ENCODE peak calls at places on chromosome 11, in five cellular contexts. G is stomach, E is lower lobe of right lung, R is SJSA1, U is adrenal gland. L is an unnamed sample.

GRCh38 chr11:130888790-130889189 is 27.5 kb downstream of the SNX19 start:
- DNase-seq in E (no peak), U (no peak), R (no peak), G (no peak), L (no peak)

GRCh38 chr11:126512251-126512650 is 156.8 kb downstream of the ST3GAL4 start:
- DNase-seq in E (no peak), G (no peak), U (no peak), R (no peak), L (no peak)

GRCh38 chr11:71086687-71087258 is 165.6 kb downstream of the SHANK2 start:
- DNase-seq in E (no peak), R (no peak), G (no peak), U (peak), L (peak)

GRCh38 chr11:126971305-126971704 is 29.3 kb downstream of the KIRREL3 start:
- DNase-seq in G (no peak), E (no peak), U (no peak), R (no peak), L (no peak)

GRCh38 chr11:4636136-4636535 is 1.1 kb upstream of the OR51D1 start:
- DNase-seq in U (no peak), G (no peak), E (no peak), R (no peak), L (no peak)

GRCh38 chr11:72395993-72396392 is 38.3 kb downstream of the CLPB start:
- DNase-seq in R (no peak), G (no peak), U (no peak), E (no peak), L (no peak)

GRCh38 chr11:132844956-132845355 is 687.3 kb downstream of the OPCML start:
- DNase-seq in E (no peak), G (no peak), R (no peak), U (no peak), L (no peak)

GRCh38 chr11:86069408-86070086 is 663 bp upstream of the PICALM start:
- DNase-seq in U (peak), R (peak), G (no peak), E (no peak), L (peak)

GRCh38 chr11:45651841-45652745 is 13.3 kb downstream of the CHST1 start:
- DNase-seq in E (no peak), U (no peak), G (no peak), R (peak), L (no peak)

GRCh38 chr11:70343631-70344030 is 54.7 kb upstream of the CTTN start:
- DNase-seq in E (no peak), G (no peak), U (no peak), R (no peak), L (no peak)

GRCh38 chr11:3058753-3059664 is 1.8 kb upstream of the CARS1 start:
- DNase-seq in R (peak), U (no peak), E (peak), G (no peak), L (no peak)

GRCh38 chr11:124745835-124746620 is 6.0 kb downstream of the VSIG2 start:
- DNase-seq in R (no peak), G (no peak), E (no peak), U (no peak), L (no peak)

GRCh38 chr11:129702410-129703390 is 112.9 kb upstream of the TMEM45B start:
- DNase-seq in R (no peak), E (no peak), G (no peak), U (no peak), L (no peak)

GRCh38 chr11:88433546-88434230 is 96.2 kb upstream of the CTSC start:
- DNase-seq in G (no peak), R (no peak), E (no peak), U (no peak), L (no peak)

GRCh38 chr11:95520765-95521542 is 268.6 kb downstream of the FAM76B start:
- DNase-seq in G (no peak), R (no peak), U (peak), E (no peak), L (peak)

GRCh38 chr11:44746894-44747293 is 20.1 kb downstream of the TSPAN18 start:
- DNase-seq in E (no peak), R (no peak), G (no peak), U (peak), L (no peak)

GRCh38 chr11:47595029-47595428 is 818 bp upstream of the C1QTNF4 start:
- DNase-seq in U (no peak), E (no peak), G (no peak), R (no peak), L (no peak)

GRCh38 chr11:31887180-31887579 is 76.1 kb upstream of the PAX6 start:
- DNase-seq in U (no peak), G (no peak), E (no peak), R (no peak), L (no peak)

GRCh38 chr11:44857490-44857889 is 93.2 kb downstream of the TP53I11 start:
- DNase-seq in G (no peak), E (no peak), R (no peak), U (no peak), L (no peak)

GRCh38 chr11:47257518-47258316 is at the start of gene NR1H3:
- DNase-seq in E (peak), U (peak), G (peak), R (peak), L (peak)

GRCh38 chr11:6410695-6411430 is 8.0 kb downstream of the APBB1 start:
- DNase-seq in R (no peak), E (no peak), U (no peak), G (no peak), L (no peak)

GRCh38 chr11:27291302-27291889 is 71.6 kb downstream of the CCDC34 start:
- DNase-seq in R (no peak), G (peak), E (no peak), U (no peak), L (no peak)

GRCh38 chr11:135033545-135033944 is 621.5 kb upstream of the B3GAT1 start:
- DNase-seq in G (no peak), E (no peak), R (no peak), U (no peak), L (peak)

GRCh38 chr11:13955971-13956421 is 6.5 kb upstream of the SPON1 start:
- DNase-seq in E (peak), U (peak), R (peak), G (peak), L (peak)

GRCh38 chr11:2702771-2703486 is 3.1 kb upstream of the KCNQ1OT1 start:
- DNase-seq in E (peak), R (no peak), U (no peak), G (no peak), L (no peak)

GRCh38 chr11:63670738-63671321 is 346 bp downstream of the ATL3 start:
- DNase-seq in R (peak), G (peak), U (peak), E (peak), L (peak)

GRCh38 chr11:27812341-27812740 is 112.1 kb upstream of the BDNF start:
- DNase-seq in U (no peak), E (no peak), G (no peak), R (no peak), L (no peak)

GRCh38 chr11:17371614-17372013 is 16.8 kb downstream of the KCNJ11 start:
- DNase-seq in U (no peak), G (no peak), E (no peak), R (no peak), L (no peak)

GRCh38 chr11:133821776-133822175 is 23.5 kb downstream of the SPATA19 start:
- DNase-seq in E (no peak), U (peak), G (peak), R (no peak), L (peak)

GRCh38 chr11:6298605-6299004 is 21.7 kb downstream of the CAVIN3 start:
- DNase-seq in E (no peak), G (peak), U (peak), R (peak), L (peak)

GRCh38 chr11:17512101-17512500 is 32.1 kb downstream of the USH1C start:
- DNase-seq in E (no peak), G (no peak), R (no peak), U (no peak), L (no peak)

GRCh38 chr11:120331301-120331966 is 4.8 kb upstream of the ARHGEF12 start:
- DNase-seq in R (no peak), U (no peak), E (no peak), G (peak), L (no peak)

GRCh38 chr11:2178906-2179494 is 7.4 kb upstream of the TH start:
- DNase-seq in E (no peak), G (no peak), R (peak), U (no peak), L (no peak)

GRCh38 chr11:128472128-128473110 is 114.9 kb downstream of the ETS1 start:
- DNase-seq in G (no peak), E (no peak), R (no peak), U (no peak), L (no peak)

GRCh38 chr11:19679952-19680823 is 32.4 kb upstream of the NAV2 start:
- DNase-seq in G (peak), U (peak), R (peak), E (peak), L (peak)

GRCh38 chr11:65559535-65559934 is 1.4 kb upstream of the LTBP3 start:
- DNase-seq in G (no peak), E (no peak), R (no peak), U (no peak), L (no peak)

GRCh38 chr11:65558785-65559509 is 788 bp upstream of the LTBP3 start:
- DNase-seq in R (no peak), E (peak), G (peak), U (peak), L (no peak)

GRCh38 chr11:65556470-65557279 is 1.5 kb downstream of the LTBP3 start:
- DNase-seq in R (no peak), U (no peak), E (no peak), G (no peak), L (no peak)

GRCh38 chr11:65557280-65558001 is 718 bp downstream of the LTBP3 start:
- DNase-seq in R (no peak), G (no peak), E (no peak), U (no peak), L (no peak)

DNA sequence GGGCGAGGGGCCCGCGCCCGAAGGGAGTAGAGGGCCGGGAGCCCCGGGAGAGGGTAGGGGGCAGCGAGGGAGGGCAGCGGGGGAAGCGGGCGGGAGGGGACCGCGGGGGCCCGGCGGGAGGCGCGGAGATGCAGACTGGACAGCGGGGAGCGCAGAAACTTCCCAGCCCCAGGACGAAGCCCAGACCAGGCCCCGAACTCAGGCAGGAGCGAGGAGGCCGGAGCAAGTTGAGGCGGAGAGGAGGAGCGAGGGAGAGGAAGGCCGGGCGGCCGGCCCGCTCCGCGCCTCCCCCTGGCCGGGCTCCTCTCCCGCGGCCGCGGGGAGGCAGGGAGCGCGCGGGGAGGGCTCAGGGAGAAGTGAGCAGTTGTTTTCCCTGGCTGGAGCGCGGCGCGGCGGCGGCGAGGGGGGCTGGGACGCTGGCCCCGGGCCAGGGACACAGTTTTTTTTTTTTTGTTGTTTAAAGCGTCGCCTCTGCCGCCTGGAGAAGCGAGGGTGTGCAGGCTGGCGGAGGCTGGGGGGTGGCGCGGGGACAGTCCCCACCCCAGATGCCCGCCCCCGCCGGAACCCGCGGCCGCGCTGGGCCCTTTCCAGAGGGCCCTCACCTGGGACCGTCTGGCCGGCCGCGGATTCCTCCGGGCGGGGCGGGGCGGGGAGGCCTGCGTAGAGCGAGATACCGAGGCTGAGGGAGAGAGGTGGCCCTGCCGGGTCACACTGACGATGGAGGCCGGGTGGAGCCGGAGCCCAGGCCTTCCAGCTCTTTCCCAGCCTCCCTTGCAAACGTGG is at the start of gene LTBP3:
- DNase-seq in E (peak), G (peak), R (peak), U (peak), L (peak)
- H3K27ac ChIP-seq in E (peak), G (peak), R (peak), U (peak), L (peak)

DNA sequence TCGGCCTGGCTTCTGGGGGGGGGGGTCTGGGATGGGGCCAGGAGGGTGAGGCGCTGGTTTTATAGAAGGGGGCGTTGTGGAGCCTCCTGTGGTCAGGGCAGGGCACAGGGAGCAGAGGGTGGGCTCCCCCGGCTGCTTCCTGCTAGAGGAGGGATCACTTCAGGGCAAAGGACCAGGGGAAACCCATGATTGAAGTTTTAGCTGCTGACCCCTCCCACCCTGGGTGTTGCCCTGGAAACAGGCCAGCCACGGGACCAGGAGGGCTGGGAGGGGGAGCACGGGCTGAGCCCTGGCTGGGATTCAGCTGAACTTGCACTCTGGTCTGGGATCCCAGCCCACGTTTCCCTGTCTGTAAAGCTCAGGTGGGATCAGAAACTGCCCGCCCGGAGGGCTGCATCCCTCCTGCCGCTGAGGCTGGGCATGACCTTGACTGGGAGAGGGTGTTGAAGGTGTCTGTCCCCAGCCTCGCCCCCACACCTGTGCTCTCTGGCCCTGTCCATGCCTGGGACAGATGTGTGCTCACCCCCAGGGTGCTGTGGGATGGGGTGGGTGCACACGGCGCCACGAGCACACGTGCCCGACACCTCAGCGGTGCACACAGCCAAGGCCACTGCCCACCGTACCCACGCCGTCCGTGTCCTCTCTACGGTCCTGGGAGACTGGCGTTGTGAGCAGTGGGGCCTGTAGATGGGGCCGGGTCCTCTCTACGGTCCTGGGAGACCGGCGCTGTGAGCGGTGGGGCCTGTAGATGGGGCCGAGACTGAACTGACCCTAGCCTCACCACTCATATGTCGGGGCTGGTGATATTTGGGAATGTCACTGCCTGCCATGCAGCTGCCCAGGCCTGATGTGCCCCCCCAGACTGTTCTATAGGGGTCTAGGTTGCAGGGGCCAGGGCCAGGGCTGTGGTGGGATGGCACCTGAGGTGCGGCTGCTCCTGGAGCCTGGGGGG is 2.3 kb downstream of the TSPAN4 start:
- DNase-seq in E (peak), R (peak), G (peak), U (peak), L (peak)
- H3K4me3 ChIP-seq in E (peak), R (peak), G (peak), U (peak), L (peak)

GRCh38 chr11:12435264-12435663 is 57.9 kb downstream of the PARVA start:
- DNase-seq in G (no peak), R (no peak), E (no peak), U (no peak), L (no peak)
- H3K27ac ChIP-seq in G (peak), R (no peak), E (no peak), U (no peak), L (no peak)

DNA sequence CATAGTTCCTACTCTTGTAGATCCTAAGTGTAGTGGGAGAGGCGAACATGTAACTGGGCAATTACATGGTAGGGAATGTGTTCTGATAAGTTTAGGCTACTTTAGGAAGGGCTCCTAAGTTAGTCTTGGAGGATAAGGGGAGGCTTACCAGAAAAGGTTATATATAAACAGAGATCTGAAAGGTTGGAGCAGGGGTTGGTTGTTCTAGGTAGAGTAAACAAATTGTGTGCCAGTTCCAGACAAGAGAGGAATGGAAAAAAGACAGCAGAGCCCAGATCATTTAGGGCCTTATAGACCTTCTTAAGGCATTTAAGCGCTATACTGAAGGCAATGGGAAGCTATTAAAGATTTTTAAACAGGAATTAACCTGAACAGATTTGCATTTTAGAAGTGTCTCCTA is 74.4 kb downstream of the TRIM44 start:
- DNase-seq in G (no peak), E (no peak), U (no peak), R (no peak), L (no peak)
- H3K4me3 ChIP-seq in G (no peak), E (no peak), U (no peak), R (no peak), L (no peak)

DNA sequence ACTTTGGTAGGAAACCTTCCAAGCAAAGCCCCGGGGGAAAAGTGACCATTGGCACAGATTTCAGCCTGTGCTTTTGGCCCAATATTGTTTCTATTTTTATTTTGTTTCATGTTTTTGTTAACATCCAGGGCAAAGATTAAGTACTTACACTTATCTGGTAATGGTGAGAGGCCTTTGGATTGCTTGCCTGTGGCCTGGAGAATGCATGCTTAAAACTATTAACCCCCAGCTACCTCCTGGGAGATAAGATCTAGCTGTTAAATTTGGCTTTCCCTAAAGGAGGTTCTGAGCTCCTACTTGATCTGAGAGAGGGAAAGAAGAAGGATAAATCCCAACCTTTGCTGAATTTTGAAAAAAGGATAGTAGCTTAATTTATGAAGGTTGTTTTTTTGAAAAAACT is 74.7 kb downstream of the WNT11 start:
- DNase-seq in U (no peak), G (no peak), R (no peak), E (no peak), L (no peak)
- H3K27ac ChIP-seq in U (peak), G (no peak), R (no peak), E (no peak), L (no peak)

DNA sequence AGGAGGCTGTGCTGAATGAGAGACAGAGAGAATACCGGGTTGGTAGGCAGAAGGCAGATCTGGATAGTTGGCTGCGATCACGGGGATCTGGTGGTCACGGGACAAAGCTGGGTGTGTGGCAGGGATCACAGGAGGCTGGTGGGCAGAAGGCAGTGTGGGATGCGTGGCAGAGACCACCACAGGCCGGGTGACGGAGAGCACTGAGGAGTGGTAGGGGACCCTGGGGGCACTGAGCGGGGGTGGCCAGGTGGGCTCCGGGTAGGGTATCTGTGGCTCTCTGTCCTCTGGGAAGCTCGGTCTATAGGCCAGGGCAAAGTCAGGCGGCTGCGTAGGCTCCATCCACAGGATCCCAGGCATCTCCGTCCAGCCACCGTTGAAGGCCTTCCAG is 1.4 kb downstream of the CD248 start:
- DNase-seq in R (peak), U (no peak), E (no peak), G (no peak), L (no peak)
- H3K4me3 ChIP-seq in R (peak), U (no peak), E (peak), G (peak), L (no peak)

GRCh38 chr11:121741954-121742361 is 289.2 kb upstream of the SORL1-AS1 start:
- DNase-seq in R (no peak), G (no peak), E (no peak), U (peak), L (peak)

GRCh38 chr11:121740902-121741301 is 288.1 kb upstream of the SORL1-AS1 start:
- DNase-seq in R (no peak), E (no peak), G (no peak), U (no peak), L (no peak)

GRCh38 chr11:121743285-121743684 is 290.5 kb upstream of the SORL1-AS1 start:
- DNase-seq in E (no peak), R (no peak), U (no peak), G (no peak), L (no peak)

GRCh38 chr11:121741316-121741715 is 288.5 kb upstream of the SORL1-AS1 start:
- DNase-seq in G (no peak), E (no peak), U (no peak), R (no peak), L (peak)
- H3K27ac ChIP-seq in G (peak), E (peak), U (peak), R (no peak), L (peak)

DNA sequence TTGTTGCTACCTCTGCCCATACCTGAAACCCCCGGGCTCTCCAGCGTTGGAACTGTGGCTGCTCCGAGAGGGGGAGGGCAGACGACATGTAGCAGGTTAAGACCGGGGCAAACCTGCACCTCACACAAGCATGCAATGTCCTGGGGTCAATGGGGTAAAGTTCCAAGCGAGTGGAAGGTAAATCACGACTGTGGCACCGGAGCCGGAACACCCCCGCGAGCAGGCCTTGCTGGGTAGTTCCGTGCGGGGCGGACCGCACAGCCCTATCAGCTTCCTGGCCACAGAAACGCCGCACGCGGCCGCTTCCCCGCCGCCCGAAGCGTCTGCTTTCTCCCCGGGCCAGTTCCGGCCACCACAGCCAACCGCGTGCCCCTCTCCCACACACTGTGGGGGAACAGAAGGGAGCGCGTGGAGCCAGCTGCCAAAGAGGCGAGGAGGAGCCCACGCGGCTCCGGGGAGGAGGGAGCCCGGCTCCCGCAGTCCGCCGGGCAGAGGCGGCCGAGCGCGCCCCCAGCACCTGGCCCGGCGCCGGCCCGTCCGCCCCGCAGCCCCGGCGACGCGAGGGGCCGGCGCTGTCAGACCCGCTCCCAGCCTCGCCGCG is 1.6 kb downstream of the SPTBN2 start:
- DNase-seq in E (no peak), G (peak), U (peak), R (no peak), L (peak)
- H3K4me3 ChIP-seq in E (peak), G (peak), U (peak), R (peak), L (peak)

L was measured in testis.